ENCODE peak calls at places on chromosomes 3 and 15, in nine cellular contexts. X is stimulated activated naive CD8-positive, alpha-beta T cell treated with anti-CD3 and anti-CD28 coated beads, Interleukin-15, amount 100 ng/mL, for 72 hours; V is stimulated activated CD8-positive, alpha-beta memory T cell treated with anti-CD3 and anti-CD28 coated beads, Interleukin-15, amount 100 ng/mL, for 24 hours; Z is foreskin keratinocyte; M is NCI-H2081; C is neuronal stem cell; D is HuH-7.5; Q is neural progenitor cell; Y is A549. F is an unnamed sample.

GRCh38 chr15:73936181-73936580 is 9.9 kb downstream of the LOXL1 start:
- DNase-seq in X (no peak), V (no peak), Z (peak; percentile 57), M (peak; percentile 32), C (no peak), D (no peak), Q (peak; percentile 43), Y (no peak), F (no peak)

GRCh38 chr3:142947799-142948575 is 15.5 kb downstream of the PAQR9 start:
- DNase-seq in X (peak; percentile 22), V (no peak), Z (no peak), M (no peak), C (no peak), D (no peak), Q (no peak), Y (no peak), F (peak; percentile 27)

GRCh38 chr15:89662893-89663673 is 7.8 kb upstream of the KIF7 start:
- DNase-seq in X (no peak), V (no peak), Z (peak; percentile 59), M (no peak), C (no peak), D (peak; percentile 12), Q (no peak), Y (no peak), F (peak; percentile 88)

GRCh38 chr3:49785565-49786356 is 581 bp downstream of the IP6K1 start:
- DNase-seq in X (no peak), V (no peak), Z (no peak), M (peak; percentile 5), C (peak; percentile 48), D (no peak), Q (no peak), Y (no peak), F (peak; percentile 62)

GRCh38 chr15:72169236-72169920 is 28.2 kb downstream of the GRAMD2A start:
- DNase-seq in X (no peak), V (no peak), Z (no peak), M (no peak), C (no peak), D (no peak), Q (no peak), Y (no peak), F (no peak)

GRCh38 chr15:64247906-64248541 is 85.2 kb upstream of the PPIB start:
- DNase-seq in X (peak; percentile 59), V (no peak), Z (peak; percentile 82), M (peak; percentile 91), C (peak; percentile 29), D (peak; percentile 26), Q (no peak), Y (peak; percentile 90), F (peak; percentile 65)

GRCh38 chr3:143240921-143241320 is 121.3 kb downstream of the CHST2 start:
- DNase-seq in X (no peak), V (no peak), Z (no peak), M (no peak), C (no peak), D (no peak), Q (no peak), Y (no peak), F (no peak)

GRCh38 chr3:151863611-151864010 is 9.8 kb upstream of the SUCNR1 start:
- DNase-seq in X (no peak), V (no peak), Z (no peak), M (no peak), C (no peak), D (no peak), Q (no peak), Y (no peak), F (no peak)

GRCh38 chr3:129211772-129212171 is 28.1 kb upstream of the CNBP start:
- DNase-seq in X (no peak), V (no peak), Z (peak; percentile 89), M (peak; percentile 27), C (no peak), D (peak; percentile 40), Q (no peak), Y (peak; percentile 82), F (peak; percentile 47)

GRCh38 chr3:152474585-152474984 is 205.9 kb downstream of the MBNL1 start:
- DNase-seq in X (no peak), V (no peak), Z (peak; percentile 30), M (peak; percentile 55), C (no peak), D (peak; percentile 6), Q (peak; percentile 59), Y (peak; percentile 16), F (peak; percentile 93)

GRCh38 chr3:9617736-9618135 is 31.6 kb upstream of the MTMR14 start:
- DNase-seq in X (no peak), V (no peak), Z (no peak), M (no peak), C (no peak), D (no peak), Q (no peak), Y (no peak), F (no peak)

GRCh38 chr3:86990734-86991481 is at the start of gene VGLL3:
- DNase-seq in X (no peak), V (no peak), Z (no peak), M (peak; percentile 35), C (peak; percentile 73), D (peak; percentile 24), Q (peak; percentile 87), Y (peak; percentile 64), F (peak; percentile 81)

GRCh38 chr3:171824076-171824475 is 13.8 kb upstream of the PLD1 start:
- DNase-seq in X (no peak), V (no peak), Z (no peak), M (no peak), C (no peak), D (no peak), Q (no peak), Y (no peak), F (no peak)

GRCh38 chr3:17233398-17233800 is 348.6 kb downstream of the PLCL2 start:
- DNase-seq in X (peak; percentile 44), V (no peak), Z (peak; percentile 67), M (peak; percentile 76), C (peak; percentile 29), D (peak; percentile 43), Q (peak; percentile 74), Y (peak; percentile 46), F (peak; percentile 25)

GRCh38 chr3:98809561-98809960 is 46.4 kb downstream of the ST3GAL6 start:
- DNase-seq in X (no peak), V (no peak), Z (no peak), M (no peak), C (no peak), D (no peak), Q (no peak), Y (no peak), F (no peak)